ENCODE peak calls at places on chromosomes 11 and 22, in nine cellular contexts. A is GM04504; K is T47D; U is Right ventricle myocardium superior; D is left ventricle myocardium inferior; X is amygdala; P is stimulated activated CD4-positive, alpha-beta T cell treated with anti-CD3 and anti-CD28 coated beads, Interleukin-12 subunit alpha, Interleukin-12 subunit beta, amount 100 ng/mL, for 4 hours; H is activated CD8-positive, alpha-beta memory T cell treated with anti-CD3 and anti-CD28 coated beads for 48 hours; S is T-helper 1 cell. Z is an unnamed sample.

GRCh38 chr11:25733777-25734176 is 598.2 kb upstream of the ANO3 start:
- DNase-seq in A (no peak), K (no peak), U (no peak), D (no peak), X (no peak), P (no peak), H (no peak), S (no peak), Z (no peak)

GRCh38 chr22:40261783-40262182 is 84.1 kb downstream of the TNRC6B start:
- DNase-seq in A (no peak), K (no peak), U (no peak), D (no peak), X (no peak), P (no peak), H (no peak), S (no peak), Z (no peak)

GRCh38 chr22:40671369-40671768 is 7.9 kb upstream of the MCHR1 start:
- DNase-seq in A (no peak), K (no peak), U (no peak), D (no peak), X (no peak), P (no peak), H (no peak), S (no peak), Z (no peak)

GRCh38 chr22:42584364-42584940 is 30.2 kb downstream of the POLDIP3 start:
- DNase-seq in A (no peak), K (no peak), U (no peak), D (no peak), X (no peak), P (no peak), H (no peak), S (no peak), Z (no peak)

GRCh38 chr11:2263724-2264360 is 6.5 kb downstream of the ASCL2 start:
- DNase-seq in A (no peak), K (no peak), U (no peak), D (no peak), X (no peak), P (no peak), H (no peak), S (no peak), Z (peak)

GRCh38 chr11:2584812-2585565 is 114.8 kb downstream of the KCNQ1OT1 start:
- DNase-seq in A (no peak), K (no peak), U (peak), D (peak), X (no peak), P (no peak), H (no peak), S (no peak), Z (peak)

GRCh38 chr11:88799749-88800500 is 265.9 kb downstream of the GRM5 start:
- DNase-seq in A (no peak), K (no peak), U (no peak), D (no peak), X (no peak), P (no peak), H (no peak), S (no peak), Z (no peak)

GRCh38 chr22:48696371-48696770 is 1131.3 kb downstream of the BRD1 start:
- DNase-seq in A (no peak), K (no peak), U (no peak), D (no peak), X (no peak), P (no peak), H (no peak), S (no peak), Z (no peak)

GRCh38 chr11:19978668-19979518 is 181.4 kb downstream of the DBX1 start:
- DNase-seq in A (peak), K (peak), U (no peak), D (no peak), X (no peak), P (no peak), H (no peak), S (no peak), Z (no peak)

GRCh38 chr11:20057055-20057943 is 103.0 kb downstream of the DBX1 start:
- DNase-seq in A (peak), K (no peak), U (no peak), D (no peak), X (no peak), P (no peak), H (no peak), S (no peak), Z (no peak)

GRCh38 chr11:6404341-6405038 is 14.2 kb downstream of the SMPD1 start:
- DNase-seq in A (no peak), K (no peak), U (no peak), D (no peak), X (peak), P (no peak), H (no peak), S (no peak), Z (no peak)

GRCh38 chr22:48277868-48278581 is 1515.6 kb downstream of the TBC1D22A start:
- DNase-seq in A (no peak), K (no peak), U (no peak), D (no peak), X (peak), P (no peak), H (no peak), S (no peak), Z (no peak)

GRCh38 chr22:40633036-40633435 is 3.5 kb downstream of the MRTFA start:
- DNase-seq in A (no peak), K (no peak), U (no peak), D (no peak), X (no peak), P (no peak), H (no peak), S (no peak), Z (no peak)

GRCh38 chr11:117945047-117945820 is 16.0 kb upstream of the TMPRSS13 start:
- DNase-seq in A (no peak), K (no peak), U (no peak), D (no peak), X (no peak), P (no peak), H (no peak), S (no peak), Z (no peak)

GRCh38 chr11:57791321-57792059 is 29.9 kb downstream of the CTNND1 start:
- DNase-seq in A (no peak), K (no peak), U (no peak), D (no peak), X (no peak), P (no peak), H (no peak), S (no peak), Z (peak)

GRCh38 chr22:20975541-20976290 is 6.4 kb upstream of the LZTR1 start:
- DNase-seq in A (no peak), K (no peak), U (no peak), D (no peak), X (no peak), P (no peak), H (no peak), S (no peak), Z (peak)

GRCh38 chr11:2548596-2548995 is 103.8 kb downstream of the KCNQ1 start:
- DNase-seq in A (no peak), K (no peak), U (peak), D (no peak), X (no peak), P (no peak), H (no peak), S (no peak), Z (no peak)

GRCh38 chr11:108007819-108008218 is 879 bp upstream of the CUL5 start:
- DNase-seq in A (no peak), K (no peak), U (no peak), D (no peak), X (no peak), P (no peak), H (no peak), S (no peak), Z (no peak)

GRCh38 chr22:30668306-30668655 is 606 bp upstream of the DUSP18 start:
- DNase-seq in A (no peak), K (no peak), U (no peak), D (no peak), X (no peak), P (no peak), H (no peak), S (no peak), Z (no peak)

GRCh38 chr11:10796191-10796590 is 12.5 kb downstream of the EIF4G2 start:
- DNase-seq in A (no peak), K (no peak), U (no peak), D (no peak), X (no peak), P (no peak), H (no peak), S (no peak), Z (no peak)

GRCh38 chr11:61023086-61024035 is 51.9 kb downstream of the CD6 start:
- DNase-seq in A (no peak), K (no peak), U (peak), D (no peak), X (no peak), P (peak), H (peak), S (peak), Z (no peak)

GRCh38 chr11:80054582-80055165 is 613.8 kb upstream of the TENM4 start:
- DNase-seq in A (no peak), K (no peak), U (no peak), D (no peak), X (no peak), P (no peak), H (no peak), S (no peak), Z (no peak)

GRCh38 chr11:32317646-32318045 is 117.7 kb downstream of the WT1 start:
- DNase-seq in A (no peak), K (no peak), U (no peak), D (no peak), X (no peak), P (no peak), H (no peak), S (no peak), Z (no peak)

GRCh38 chr22:27244328-27244727 is 557.2 kb downstream of the MN1 start:
- DNase-seq in A (no peak), K (no peak), U (no peak), D (no peak), X (no peak), P (no peak), H (no peak), S (no peak), Z (no peak)